ENCODE peak calls at places on chromosomes 3 and 15, in six cellular contexts. K is memory B cell, O is right cardiac atrium, F is Daoy, W is D341Med, X is DMS 273 treated with DMSO at 0.1 percent for 48 hours. Z is an unnamed sample.
A peak's percentile ranks its signal among the peaks of the same experiment; 100 is the strongest.

GRCh38 chr3:44108481-44108880 is 133.2 kb upstream of the TOPAZ1 start:
- DNase-seq in O (no peak), K (no peak), X (no peak), W (no peak), F (no peak), Z (no peak)

GRCh38 chr3:128875556-128876120 is 3.8 kb upstream of the ACAD9 start:
- DNase-seq in F (peak; percentile 27), X (no peak), W (peak; percentile 75), K (no peak), O (no peak), Z (peak; percentile 22)

GRCh38 chr15:31456329-31457060 is 129.9 kb downstream of the KLF13 start:
- DNase-seq in O (no peak), W (no peak), K (no peak), X (no peak), F (no peak), Z (no peak)

GRCh38 chr3:54427951-54428871 is 305.9 kb downstream of the CACNA2D3 start:
- DNase-seq in X (no peak), W (peak; percentile 70), K (peak; percentile 13), O (peak; percentile 46), F (peak; percentile 72), Z (no peak)

GRCh38 chr15:49331951-49332350 is 91.1 kb upstream of the FGF7 start:
- DNase-seq in K (no peak), W (no peak), X (no peak), O (no peak), F (no peak), Z (no peak)

GRCh38 chr15:83396071-83396470 is 51.1 kb upstream of the SH3GL3 start:
- DNase-seq in K (no peak), W (no peak), O (peak; percentile 67), X (no peak), F (no peak), Z (no peak)

GRCh38 chr3:176961916-176962315 is 235.4 kb downstream of the TBL1XR1 start:
- DNase-seq in F (no peak), W (no peak), X (no peak), K (no peak), O (no peak), Z (no peak)

GRCh38 chr3:11556234-11556633 is 87.5 kb downstream of the VGLL4 start:
- DNase-seq in F (no peak), X (no peak), W (no peak), K (no peak), O (peak; percentile 73), Z (no peak)

GRCh38 chr3:146130881-146131371 is 30.1 kb downstream of the PLOD2 start:
- DNase-seq in X (peak; percentile 88), W (no peak), O (no peak), F (peak; percentile 72), K (no peak), Z (no peak)

GRCh38 chr3:173584093-173584833 is 186.7 kb downstream of the NLGN1 start:
- DNase-seq in K (no peak), O (no peak), W (peak; percentile 45), F (peak; percentile 69), X (peak; percentile 18), Z (no peak)

GRCh38 chr3:192467230-192468186 is 259.8 kb downstream of the FGF12 start:
- DNase-seq in W (peak; percentile 75), X (peak; percentile 27), F (peak; percentile 65), K (peak; percentile 56), O (peak; percentile 38), Z (peak; percentile 15)

GRCh38 chr3:134614955-134615354 is 35.9 kb downstream of the KY start:
- DNase-seq in W (no peak), K (no peak), F (no peak), X (no peak), O (no peak), Z (no peak)

GRCh38 chr3:63975705-63976104 is 47.6 kb downstream of the PSMD6 start:
- DNase-seq in X (no peak), O (peak; percentile 69), K (no peak), W (no peak), F (peak; percentile 32), Z (no peak)

GRCh38 chr3:194137314-194138097 is 1.6 kb downstream of the HES1 start:
- DNase-seq in O (peak; percentile 89), X (peak; percentile 55), F (peak; percentile 86), W (peak; percentile 80), K (peak; percentile 85), Z (no peak)

GRCh38 chr15:67097893-67098740 is 32.7 kb downstream of the SMAD3 start:
- DNase-seq in X (no peak), W (no peak), K (no peak), F (peak; percentile 92), O (peak; percentile 74), Z (no peak)

GRCh38 chr15:88897142-88897455 is 1.8 kb upstream of the HAPLN3 start:
- DNase-seq in W (no peak), K (no peak), X (no peak), F (no peak), O (no peak), Z (no peak)

GRCh38 chr15:29568840-29569532 is 253.3 kb downstream of the TJP1 start:
- DNase-seq in X (peak; percentile 5), W (peak; percentile 52), F (peak; percentile 82), K (no peak), O (no peak), Z (no peak)

GRCh38 chr3:13073042-13073906 is at the start of gene IQSEC1:
- DNase-seq in F (peak; percentile 19), X (peak; percentile 24), K (peak; percentile 80), W (peak; percentile 89), O (peak; percentile 88), Z (peak; percentile 35)

GRCh38 chr3:97927699-97928098 is 44.5 kb downstream of the RIOX2 start:
- DNase-seq in O (no peak), F (no peak), X (peak; percentile 70), W (no peak), K (no peak), Z (no peak)

GRCh38 chr3:157445897-157446296 is 9.2 kb downstream of the PTX3 start:
- DNase-seq in K (no peak), X (no peak), W (no peak), F (no peak), O (no peak), Z (no peak)

GRCh38 chr15:51629612-51630011 is 7.0 kb upstream of the DMXL2 start:
- DNase-seq in K (no peak), X (no peak), O (no peak), W (no peak), F (no peak), Z (no peak)

GRCh38 chr15:81504170-81504905 is 130.3 kb upstream of the TMC3 start:
- DNase-seq in W (no peak), X (no peak), K (no peak), F (peak; percentile 44), O (no peak), Z (no peak)

GRCh38 chr3:195170521-195170920 is 100.4 kb downstream of the XXYLT1 start:
- DNase-seq in W (peak; percentile 77), K (no peak), O (no peak), X (no peak), F (no peak), Z (no peak)

GRCh38 chr3:36890261-36890660 is 54.6 kb downstream of the TRANK1 start:
- DNase-seq in X (no peak), F (no peak), O (no peak), W (no peak), K (no peak), Z (no peak)

GRCh38 chr3:100650651-100651611 is 41.5 kb downstream of the ADGRG7 start:
- DNase-seq in X (no peak), F (peak; percentile 43), W (no peak), O (no peak), K (no peak), Z (no peak)

GRCh38 chr3:57998366-57999283 is 9.6 kb upstream of the FLNB start:
- DNase-seq in O (no peak), K (no peak), X (no peak), W (no peak), F (no peak), Z (no peak)

GRCh38 chr3:183518446-183519185 is 36.9 kb downstream of the KLHL6 start:
- DNase-seq in F (no peak), X (no peak), K (no peak), W (no peak), O (no peak), Z (no peak)

GRCh38 chr3:193978446-193978845 is 157.5 kb upstream of the HES1 start:
- DNase-seq in F (no peak), W (no peak), K (no peak), X (no peak), O (no peak), Z (no peak)

GRCh38 chr15:69304176-69304533 is 5.4 kb downstream of the PAQR5 start:
- DNase-seq in X (no peak), K (no peak), O (no peak), W (no peak), F (peak; percentile 54), Z (no peak)

Z was measured in central memory CD8-positive, alpha-beta T cell.